ENCODE peak calls at places on chromosomes 5 and 9, in seven cellular contexts. C, I, O, H, T, W and Z are unnamed samples.

GRCh38 chr5:124704594-124705284 is 41.7 kb downstream of the ZNF608 start:
- DNase-seq in H (no peak), T (no peak), I (no peak), W (no peak), O (no peak), C (no peak), Z (no peak)

GRCh38 chr9:133784731-133785561 is 46.8 kb upstream of the SARDH start:
- DNase-seq in T (no peak), C (no peak), H (no peak), W (no peak), O (no peak), I (no peak), Z (no peak)

GRCh38 chr9:92648447-92649406 is 21.2 kb downstream of the IPPK start:
- DNase-seq in I (no peak), O (no peak), H (no peak), T (peak), W (no peak), C (no peak), Z (no peak)

GRCh38 chr9:22237497-22238363 is 208.9 kb upstream of the DMRTA1 start:
- DNase-seq in W (peak), I (no peak), H (peak), T (no peak), O (no peak), C (peak), Z (no peak)

GRCh38 chr5:144549580-144549979 is 378.9 kb downstream of the KCTD16 start:
- DNase-seq in W (peak), O (peak), T (peak), C (peak), I (no peak), H (peak), Z (no peak)

GRCh38 chr5:69271376-69271775 is 36.7 kb downstream of the CDK7 start:
- DNase-seq in H (peak), C (peak), I (peak), O (peak), W (no peak), T (no peak), Z (no peak)

GRCh38 chr9:38018964-38019602 is 49.9 kb downstream of the SHB start:
- DNase-seq in T (peak), W (no peak), C (peak), I (peak), O (peak), H (peak), Z (no peak)

GRCh38 chr5:80655231-80655784 is 525 bp upstream of the DHFR start:
- DNase-seq in O (no peak), H (peak), T (no peak), I (no peak), C (peak), W (no peak), Z (no peak)

GRCh38 chr5:54390015-54390414 is 65.5 kb upstream of the HSPB3 start:
- DNase-seq in H (peak), T (peak), C (peak), O (no peak), W (peak), I (peak), Z (no peak)

GRCh38 chr9:91766301-91766700 is 183.7 kb downstream of the ROR2 start:
- DNase-seq in O (no peak), I (no peak), C (no peak), T (no peak), W (no peak), H (no peak), Z (no peak)

GRCh38 chr9:91750343-91750742 is 199.7 kb downstream of the ROR2 start:
- DNase-seq in T (peak), H (peak), I (peak), C (no peak), W (no peak), O (no peak), Z (no peak)